ENCODE peak calls at places on chromosome 11, in four cellular contexts. One of them, this sample, is unnamed.

GRCh38 chr11:132471491-132471890 is 1060.8 kb downstream of the OPCML start:
- DNase-seq in AG09309: peak
- DNase-seq in effector memory CD4-positive, alpha-beta T cell: no peak
- DNase-seq in activated effector memory CD4-positive, alpha-beta T cell treated with anti-CD3 and anti-CD28 coated beads, Interleukin-2, amount 50 U/mL, for 16 hours: no peak
- DNase-seq in this sample: no peak

GRCh38 chr11:134654161-134654915 is 242.3 kb upstream of the B3GAT1 start:
- DNase-seq in effector memory CD4-positive, alpha-beta T cell: no peak
- DNase-seq in activated effector memory CD4-positive, alpha-beta T cell treated with anti-CD3 and anti-CD28 coated beads, Interleukin-2, amount 50 U/mL, for 16 hours: peak
- DNase-seq in AG09309: no peak
- DNase-seq in this sample: no peak

GRCh38 chr11:117743121-117743815 is 53.7 kb downstream of the DSCAML1 start:
- DNase-seq in effector memory CD4-positive, alpha-beta T cell: no peak
- DNase-seq in AG09309: no peak
- DNase-seq in activated effector memory CD4-positive, alpha-beta T cell treated with anti-CD3 and anti-CD28 coated beads, Interleukin-2, amount 50 U/mL, for 16 hours: no peak
- DNase-seq in this sample: peak

GRCh38 chr11:61514050-61514917 is 5.7 kb downstream of the LRRC10B start:
- DNase-seq in AG09309: no peak
- DNase-seq in effector memory CD4-positive, alpha-beta T cell: no peak
- DNase-seq in activated effector memory CD4-positive, alpha-beta T cell treated with anti-CD3 and anti-CD28 coated beads, Interleukin-2, amount 50 U/mL, for 16 hours: no peak
- DNase-seq in this sample: no peak

GRCh38 chr11:61966673-61967176 is 709 bp downstream of the FTH1 start:
- DNase-seq in activated effector memory CD4-positive, alpha-beta T cell treated with anti-CD3 and anti-CD28 coated beads, Interleukin-2, amount 50 U/mL, for 16 hours: peak
- DNase-seq in AG09309: no peak
- DNase-seq in effector memory CD4-positive, alpha-beta T cell: no peak
- DNase-seq in this sample: peak

GRCh38 chr11:15091620-15092019 is 18.2 kb downstream of the CALCB start:
- DNase-seq in AG09309: no peak
- DNase-seq in effector memory CD4-positive, alpha-beta T cell: no peak
- DNase-seq in activated effector memory CD4-positive, alpha-beta T cell treated with anti-CD3 and anti-CD28 coated beads, Interleukin-2, amount 50 U/mL, for 16 hours: no peak
- DNase-seq in this sample: no peak

GRCh38 chr11:31770011-31770410 is 41.1 kb downstream of the PAX6 start:
- DNase-seq in activated effector memory CD4-positive, alpha-beta T cell treated with anti-CD3 and anti-CD28 coated beads, Interleukin-2, amount 50 U/mL, for 16 hours: no peak
- DNase-seq in AG09309: no peak
- DNase-seq in effector memory CD4-positive, alpha-beta T cell: no peak
- DNase-seq in this sample: no peak

GRCh38 chr11:8671242-8671641 is 11.2 kb downstream of the TRIM66 start:
- DNase-seq in AG09309: peak
- DNase-seq in activated effector memory CD4-positive, alpha-beta T cell treated with anti-CD3 and anti-CD28 coated beads, Interleukin-2, amount 50 U/mL, for 16 hours: no peak
- DNase-seq in effector memory CD4-positive, alpha-beta T cell: no peak
- DNase-seq in this sample: peak

GRCh38 chr11:69249641-69250502 is 44.1 kb upstream of the MYEOV start:
- DNase-seq in activated effector memory CD4-positive, alpha-beta T cell treated with anti-CD3 and anti-CD28 coated beads, Interleukin-2, amount 50 U/mL, for 16 hours: no peak
- DNase-seq in effector memory CD4-positive, alpha-beta T cell: no peak
- DNase-seq in AG09309: no peak
- DNase-seq in this sample: no peak

GRCh38 chr11:124839972-124840621 is 25.1 kb upstream of the ROBO3 start:
- DNase-seq in AG09309: no peak
- DNase-seq in effector memory CD4-positive, alpha-beta T cell: no peak
- DNase-seq in activated effector memory CD4-positive, alpha-beta T cell treated with anti-CD3 and anti-CD28 coated beads, Interleukin-2, amount 50 U/mL, for 16 hours: no peak
- DNase-seq in this sample: no peak

GRCh38 chr11:76789443-76789719 is 6.2 kb downstream of the TSKU start:
- DNase-seq in activated effector memory CD4-positive, alpha-beta T cell treated with anti-CD3 and anti-CD28 coated beads, Interleukin-2, amount 50 U/mL, for 16 hours: no peak
- DNase-seq in AG09309: no peak
- DNase-seq in effector memory CD4-positive, alpha-beta T cell: no peak
- DNase-seq in this sample: no peak

GRCh38 chr11:128474036-128474874 is 113.1 kb downstream of the ETS1 start:
- DNase-seq in activated effector memory CD4-positive, alpha-beta T cell treated with anti-CD3 and anti-CD28 coated beads, Interleukin-2, amount 50 U/mL, for 16 hours: no peak
- DNase-seq in effector memory CD4-positive, alpha-beta T cell: no peak
- DNase-seq in AG09309: no peak
- DNase-seq in this sample: no peak

GRCh38 chr11:35324981-35325380 is 94.4 kb downstream of the SLC1A2 start:
- DNase-seq in activated effector memory CD4-positive, alpha-beta T cell treated with anti-CD3 and anti-CD28 coated beads, Interleukin-2, amount 50 U/mL, for 16 hours: no peak
- DNase-seq in AG09309: no peak
- DNase-seq in effector memory CD4-positive, alpha-beta T cell: no peak
- DNase-seq in this sample: no peak